ENCODE peak calls at places on chromosomes 11 and 22, in nine cellular contexts. L is sigmoid colon, W is GM12865, H is BJ, D is endodermal cell, I is dorsolateral prefrontal cortex, T is osteoblast, B is body of pancreas, G is AG09309. R is an unnamed sample.

GRCh38 chr11:8282621-8283509 is 19.2 kb upstream of the LMO1 start:
- DNase-seq in L (peak; percentile 32), W (no peak), H (no peak), D (peak; percentile 77), I (no peak), T (no peak), B (peak; percentile 42), G (no peak), R (no peak)

GRCh38 chr11:114229062-114229450 is 67.1 kb upstream of the NNMT start:
- DNase-seq in L (no peak), W (no peak), H (no peak), D (no peak), I (no peak), T (no peak), B (no peak), G (no peak), R (no peak)

GRCh38 chr11:12827929-12828812 is 153.9 kb downstream of the TEAD1 start:
- DNase-seq in L (no peak), W (peak; percentile 57), H (no peak), D (peak; percentile 80), I (no peak), T (peak; percentile 88), B (peak; percentile 68), G (peak; percentile 50), R (peak; percentile 81)

GRCh38 chr22:46055176-46055850 is 78.4 kb upstream of the WNT7B start:
- DNase-seq in L (peak; percentile 83), W (no peak), H (no peak), D (peak; percentile 28), I (peak; percentile 59), T (peak; percentile 86), B (peak; percentile 73), G (no peak), R (peak; percentile 43)

GRCh38 chr11:114169321-114169749 is 109.8 kb downstream of the ZBTB16 start:
- DNase-seq in L (peak; percentile 91), W (no peak), H (peak; percentile 31), D (no peak), I (no peak), T (no peak), B (peak; percentile 36), G (peak; percentile 17), R (peak; percentile 98)

GRCh38 chr22:21448627-21449416 is 18.4 kb upstream of the TMEM191C start:
- DNase-seq in L (peak; percentile 50), W (no peak), H (no peak), D (peak; percentile 33), I (no peak), T (no peak), B (peak; percentile 10), G (no peak), R (no peak)

GRCh38 chr22:49600891-49601431 is 226.7 kb downstream of the BRD1 start:
- DNase-seq in L (peak; percentile 45), W (no peak), H (no peak), D (no peak), I (no peak), T (peak; percentile 18), B (peak; percentile 6), G (no peak), R (no peak)

GRCh38 chr22:30609260-30610185 is 2.5 kb downstream of the TCN2 start:
- DNase-seq in L (peak; percentile 87), W (peak; percentile 82), H (peak; percentile 66), D (peak; percentile 66), I (no peak), T (peak; percentile 97), B (peak; percentile 34), G (peak; percentile 52), R (peak; percentile 85)

GRCh38 chr11:96241351-96241841 is 101.6 kb downstream of the MAML2 start:
- DNase-seq in L (no peak), W (no peak), H (no peak), D (peak; percentile 63), I (no peak), T (peak; percentile 32), B (no peak), G (no peak), R (no peak)

GRCh38 chr11:16986434-16987204 is 27.6 kb downstream of the PLEKHA7 start:
- DNase-seq in L (no peak), W (peak; percentile 84), H (no peak), D (peak; percentile 63), I (no peak), T (no peak), B (peak; percentile 95), G (no peak), R (no peak)

GRCh38 chr11:104442320-104442719 is 278.4 kb upstream of the PDGFD start:
- DNase-seq in L (no peak), W (no peak), H (no peak), D (no peak), I (no peak), T (no peak), B (no peak), G (no peak), R (no peak)

GRCh38 chr11:33915521-33915920 is 23.6 kb upstream of the LMO2 start:
- DNase-seq in L (no peak), W (no peak), H (no peak), D (no peak), I (no peak), T (no peak), B (no peak), G (no peak), R (no peak)

GRCh38 chr11:289145-289705 is 299 bp downstream of the PGGHG start:
- DNase-seq in L (peak; percentile 67), W (no peak), H (no peak), D (no peak), I (peak; percentile 40), T (peak; percentile 93), B (no peak), G (no peak), R (no peak)
- TF ChIP-seq CTCF in L (no peak), W (no peak), H (no peak), D (no peak), I (no peak), T (no peak), B (no peak), G (no peak), R (no peak)

GRCh38 chr11:3641191-3641590 is 601 bp downstream of the ART5 start:
- DNase-seq in L (no peak), W (no peak), H (no peak), D (no peak), I (no peak), T (peak; percentile 66), B (no peak), G (no peak), R (no peak)
- H3K4me3 ChIP-seq in L (no peak overlapping the region), W (no peak overlapping the region), H (no peak overlapping the region), D (peak overlapping the region; percentile 72), I (no peak overlapping the region), T (no peak overlapping the region), B (no peak overlapping the region), G (no peak overlapping the region), R (no peak overlapping the region)

GRCh38 chr11:115676768-115677167 is 172.6 kb upstream of the CADM1 start:
- DNase-seq in L (no peak), W (no peak), H (peak; percentile 39), D (no peak), I (no peak), T (no peak), B (no peak), G (peak; percentile 39), R (no peak)

GRCh38 chr11:115677190-115677589 is 173.0 kb upstream of the CADM1 start:
- DNase-seq in L (peak; percentile 29), W (no peak), H (no peak), D (no peak), I (no peak), T (no peak), B (no peak), G (no peak), R (no peak)

GRCh38 chr11:115676206-115676605 is 172.0 kb upstream of the CADM1 start:
- DNase-seq in L (peak; percentile 20), W (peak; percentile 16), H (no peak), D (peak; percentile 69), I (no peak), T (no peak), B (no peak), G (no peak), R (no peak)

GRCh38 chr11:115679945-115680344 is 175.7 kb upstream of the CADM1 start:
- DNase-seq in L (peak; percentile 7), W (no peak), H (no peak), D (no peak), I (no peak), T (no peak), B (no peak), G (no peak), R (no peak)

DNA sequence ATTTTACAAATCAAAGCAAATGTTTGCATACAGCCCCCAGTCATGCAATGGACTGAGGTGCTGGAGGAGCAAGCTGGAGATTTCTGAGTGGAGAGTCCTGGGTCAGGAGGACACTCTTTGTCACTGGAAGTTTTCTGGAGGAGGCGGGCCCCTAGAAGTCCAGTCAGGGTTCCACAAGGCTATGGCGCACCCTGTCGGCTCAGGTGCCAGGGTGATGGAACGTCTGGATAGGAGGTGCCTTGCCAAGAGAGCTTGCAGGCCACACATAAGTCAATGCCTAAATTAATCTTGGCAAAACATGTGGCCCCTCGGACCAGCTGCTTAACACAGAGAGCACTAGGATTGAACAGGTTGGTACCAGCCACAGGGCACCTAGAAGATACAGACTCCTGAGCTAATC is 174.7 kb upstream of the CADM1 start:
- DNase-seq in L (no peak), W (no peak), H (no peak), D (peak; percentile 92), I (no peak), T (no peak), B (no peak), G (no peak), R (no peak)
- TF ChIP-seq CTCF in L (no peak), W (no peak), H (no peak), D (peak; percentile 80), I (no peak), T (no peak), B (no peak), G (no peak), R (no peak)

GRCh38 chr11:65492387-65492636 is 6.5 kb upstream of the MALAT1 start:
- DNase-seq in L (no peak), W (no peak), H (no peak), D (no peak), I (no peak), T (peak; percentile 36), B (no peak), G (no peak), R (no peak)

GRCh38 chr11:65491163-65491465 is 7.7 kb upstream of the MALAT1 start:
- DNase-seq in L (peak; percentile 64), W (no peak), H (no peak), D (no peak), I (no peak), T (no peak), B (no peak), G (no peak), R (no peak)

GRCh38 chr11:65493367-65494176 is 5.3 kb upstream of the MALAT1 start:
- DNase-seq in L (peak; percentile 90), W (peak; percentile 81), H (peak; percentile 86), D (peak; percentile 78), I (peak; percentile 42), T (peak; percentile 92), B (peak; percentile 90), G (peak; percentile 97), R (peak; percentile 99)

GRCh38 chr11:65491614-65492386 is 7.0 kb upstream of the MALAT1 start:
- DNase-seq in L (peak; percentile 94), W (peak; percentile 69), H (peak; percentile 89), D (peak; percentile 93), I (peak; percentile 73), T (peak; percentile 82), B (peak; percentile 91), G (peak; percentile 97), R (peak; percentile 99)

GRCh38 chr11:65492637-65493366 is 6.0 kb upstream of the MALAT1 start:
- DNase-seq in L (peak; percentile 97), W (peak; percentile 87), H (no peak), D (peak; percentile 66), I (peak; percentile 76), T (peak; percentile 71), B (peak; percentile 78), G (no peak), R (peak; percentile 91)
- H3K4me3 ChIP-seq in L (no peak overlapping the region), W (peak overlapping the region; percentile 65), H (no peak overlapping the region), D (no peak overlapping the region), I (no peak overlapping the region), T (peak overlapping the region; percentile 36), B (no peak overlapping the region), G (no peak overlapping the region), R (peak overlapping the region; percentile 19)

GRCh38 chr11:120079750-120080610 is 57.9 kb downstream of the TRIM29 start:
- DNase-seq in L (no peak), W (no peak), H (no peak), D (peak; percentile 76), I (no peak), T (no peak), B (no peak), G (no peak), R (no peak)
- TF ChIP-seq CTCF in L (no peak), W (peak; percentile 27), H (peak; percentile 62), D (peak; percentile 57), I (peak; percentile 41), T (no peak), B (peak; percentile 64), G (peak; percentile 65), R (peak; percentile 26)